ENCODE peak calls at places on chromosomes 2 and 18, in six cellular contexts. V, H, E, N, W and G are unnamed samples.
A peak's percentile ranks its signal among the peaks of the same experiment; 100 is the strongest.

GRCh38 chr2:141767051-141767450 is 363.8 kb downstream of the LRP1B start:
- DNase-seq in E (no peak), H (no peak), V (no peak), N (no peak), W (peak; percentile 78), G (no peak)

GRCh38 chr2:185921048-185921756 is 182.6 kb downstream of the FSIP2 start:
- DNase-seq in E (no peak), N (no peak), V (peak; percentile 56), W (no peak), H (no peak), G (no peak)

GRCh38 chr2:1306029-1306686 is 107.1 kb upstream of the TPO start:
- DNase-seq in N (no peak), H (no peak), V (peak; percentile 24), E (no peak), W (no peak), G (no peak)

GRCh38 chr2:44579136-44579836 is 217.5 kb downstream of the CAMKMT start:
- DNase-seq in E (no peak), W (no peak), H (no peak), V (no peak), N (no peak), G (no peak)

GRCh38 chr2:217835931-217836881 is 166.6 kb downstream of the TNS1 start:
- DNase-seq in V (peak; percentile 80), N (peak; percentile 59), H (no peak), W (no peak), E (no peak), G (no peak)

GRCh38 chr18:55781481-55781957 is 193.5 kb upstream of the TCF4 start:
- DNase-seq in W (peak; percentile 50), N (peak; percentile 30), V (peak; percentile 86), H (no peak), E (no peak), G (no peak)

GRCh38 chr18:28767781-28768211 is 590.9 kb upstream of the CDH2 start:
- DNase-seq in W (no peak), H (no peak), N (no peak), V (no peak), E (no peak), G (no peak)

GRCh38 chr2:134087371-134087921 is 166.4 kb upstream of the MGAT5 start:
- DNase-seq in E (no peak), N (no peak), W (no peak), H (peak; percentile 26), V (no peak), G (no peak)

GRCh38 chr2:62149708-62150107 is 46.2 kb upstream of the B3GNT2 start:
- DNase-seq in E (no peak), N (no peak), V (no peak), H (no peak), W (no peak), G (no peak)

GRCh38 chr2:138707424-138708074 is 72.6 kb downstream of the NXPH2 start:
- DNase-seq in N (no peak), E (no peak), W (no peak), H (no peak), V (no peak), G (no peak)

GRCh38 chr2:40284797-40285196 is 167.1 kb downstream of the SLC8A1 start:
- DNase-seq in H (no peak), W (no peak), N (no peak), V (no peak), E (no peak), G (no peak)

DNA sequence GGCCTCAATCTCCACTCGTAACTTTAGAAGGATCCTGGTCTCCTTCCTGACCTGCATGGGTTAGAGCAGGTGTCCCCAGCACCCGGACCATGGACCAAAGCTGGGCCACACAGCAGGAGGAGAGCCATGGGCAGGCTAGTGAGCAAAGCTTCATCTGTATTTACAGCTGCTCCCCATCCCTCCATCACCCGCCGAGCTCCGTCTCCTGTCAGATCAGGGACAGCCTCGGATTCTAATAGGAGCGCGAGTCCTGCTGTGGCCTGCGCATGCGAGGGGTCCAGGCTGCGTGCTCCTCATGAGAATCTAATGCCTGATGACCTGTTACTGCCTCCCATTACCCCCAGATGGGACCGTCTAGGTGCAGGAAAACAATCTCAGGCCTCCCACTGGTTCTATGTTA is 297.7 kb upstream of the SALL3 start:
- DNase-seq in N (no peak), E (no peak), V (no peak), W (no peak), H (no peak), G (no peak)
- H3K9me3 ChIP-seq in N (no peaks in the 10 kb centered on the region), E (no peaks in the 10 kb centered on the region), V (no peaks in the 10 kb centered on the region), W (peaks cover 3% of the 10 kb centered on the region), H (no peaks in the 10 kb centered on the region), G (no peaks in the 10 kb centered on the region)

DNA sequence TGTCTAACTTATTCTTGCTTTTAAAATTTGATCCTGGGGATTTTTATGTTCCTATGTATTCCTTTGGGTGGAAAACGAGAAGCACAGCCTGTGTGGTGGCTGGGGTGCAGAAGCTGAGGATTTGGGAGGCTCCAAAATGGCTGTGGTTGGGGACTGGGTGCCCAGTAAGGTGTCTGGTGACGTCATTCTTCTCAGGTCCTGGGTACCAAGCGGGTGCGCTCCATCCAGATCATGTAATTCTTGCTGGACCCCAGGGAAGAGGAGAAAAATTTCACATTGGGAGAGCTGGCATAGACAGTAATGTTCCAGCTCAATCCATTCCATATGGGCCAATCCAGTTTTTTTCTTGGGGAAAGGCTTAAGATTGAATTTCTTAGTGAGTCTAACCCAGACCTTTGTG is 61.1 kb upstream of the THOC1 start:
- DNase-seq in W (no peak), V (no peak), E (no peak), H (no peak), N (no peak), G (no peak)
- H3K27ac ChIP-seq in W (no peak overlapping the region), V (no peak overlapping the region), E (no peak overlapping the region), H (no peak overlapping the region), N (no peak overlapping the region), G (no peak overlapping the region)

GRCh38 chr2:229261599-229261998 is 9.5 kb downstream of the PID1 start:
- DNase-seq in N (no peak), V (no peak), E (no peak), H (no peak), W (no peak), G (no peak)
- H3K9me3 ChIP-seq in N (no peaks in the 10 kb centered on the region), V (no peaks in the 10 kb centered on the region), E (no peaks in the 10 kb centered on the region), H (no peaks in the 10 kb centered on the region), W (no peaks in the 10 kb centered on the region), G (no peaks in the 10 kb centered on the region)

DNA sequence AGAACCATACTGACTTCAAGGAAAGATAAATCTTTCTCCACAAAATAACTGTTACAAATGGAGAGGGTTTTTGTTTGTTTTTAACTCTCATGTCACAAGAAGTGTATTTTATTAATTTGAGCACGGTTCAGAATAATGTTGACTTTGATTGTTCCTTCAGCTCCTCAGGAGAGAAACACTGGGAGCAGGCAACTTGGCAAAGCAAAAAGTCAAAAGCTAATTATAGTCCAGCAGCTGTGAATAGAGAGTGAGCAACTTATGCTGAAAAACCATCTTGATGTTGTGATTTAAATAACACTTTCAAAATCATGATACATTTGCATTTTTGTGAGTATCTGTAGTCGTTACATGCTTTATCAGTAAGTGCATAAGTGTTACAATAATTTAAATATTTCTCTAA is 37.5 kb upstream of the TTN start:
- DNase-seq in H (no peak), V (no peak), W (no peak), E (no peak), N (no peak), G (no peak)
- H3K27ac ChIP-seq in H (no peak overlapping the region), V (no peak overlapping the region), W (no peak overlapping the region), E (no peak overlapping the region), N (peak overlapping the region; percentile 76), G (no peak overlapping the region)

DNA sequence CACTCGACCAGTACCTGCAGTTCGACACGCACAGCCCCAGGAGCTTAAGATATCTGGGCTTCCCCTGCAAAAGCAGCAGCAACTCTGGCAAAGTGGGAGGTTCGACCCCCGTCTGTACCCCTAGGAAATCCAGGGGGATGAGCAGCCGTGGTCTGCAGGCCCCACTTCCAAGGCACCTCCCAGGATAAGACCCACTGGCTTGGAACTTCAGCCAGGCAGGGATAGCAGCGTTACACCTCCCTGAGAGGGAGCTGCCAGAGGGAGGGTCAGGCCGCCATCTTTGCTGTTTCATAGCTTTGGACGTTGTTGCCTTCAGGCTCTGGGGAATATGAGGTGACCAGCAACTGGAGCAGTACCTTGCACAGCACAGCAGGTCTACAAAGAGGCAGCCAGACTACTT is 351.1 kb downstream of the SOX11 start:
- DNase-seq in V (no peak), H (no peak), W (no peak), E (no peak), N (no peak), G (no peak)
- H3K9me3 ChIP-seq in V (no peaks in the 10 kb centered on the region), H (no peaks in the 10 kb centered on the region), W (no peaks in the 10 kb centered on the region), E (no peaks in the 10 kb centered on the region), N (no peaks in the 10 kb centered on the region), G (no peaks in the 10 kb centered on the region)

DNA sequence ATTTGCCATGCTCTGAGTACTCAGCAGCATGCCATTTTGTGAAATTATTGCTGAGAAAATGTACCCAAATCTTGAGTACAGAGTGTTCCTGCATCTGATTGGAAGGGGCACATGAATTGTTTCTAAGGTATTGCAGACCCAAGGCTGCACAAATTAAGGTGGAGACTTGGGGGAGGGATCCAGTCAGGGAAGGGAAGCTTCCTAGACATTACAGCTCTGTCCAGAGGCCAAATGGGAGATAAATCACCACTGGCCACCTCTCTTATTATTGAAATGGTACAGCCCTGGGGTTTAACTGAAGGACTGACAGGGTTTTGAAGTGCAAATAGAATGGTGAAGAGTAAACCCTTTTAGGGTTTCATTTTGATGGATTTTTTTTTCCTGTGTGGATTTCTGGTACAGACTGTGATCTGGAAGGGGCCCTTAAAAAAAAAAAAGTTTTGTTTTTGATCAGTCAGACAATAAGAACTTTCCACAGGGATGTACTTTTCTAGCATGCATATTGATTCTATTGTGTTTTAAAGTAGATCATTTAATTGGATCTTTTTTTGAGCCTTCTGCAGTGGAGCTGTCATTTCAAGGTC is 119.4 kb downstream of the GREB1L start:
- DNase-seq in H (no peak), W (no peak), E (no peak), V (peak; percentile 42), N (no peak), G (no peak)
- H3K27ac ChIP-seq in H (no peak overlapping the region), W (no peak overlapping the region), E (no peak overlapping the region), V (peak overlapping the region; percentile 77), N (no peak overlapping the region), G (no peak overlapping the region)

DNA sequence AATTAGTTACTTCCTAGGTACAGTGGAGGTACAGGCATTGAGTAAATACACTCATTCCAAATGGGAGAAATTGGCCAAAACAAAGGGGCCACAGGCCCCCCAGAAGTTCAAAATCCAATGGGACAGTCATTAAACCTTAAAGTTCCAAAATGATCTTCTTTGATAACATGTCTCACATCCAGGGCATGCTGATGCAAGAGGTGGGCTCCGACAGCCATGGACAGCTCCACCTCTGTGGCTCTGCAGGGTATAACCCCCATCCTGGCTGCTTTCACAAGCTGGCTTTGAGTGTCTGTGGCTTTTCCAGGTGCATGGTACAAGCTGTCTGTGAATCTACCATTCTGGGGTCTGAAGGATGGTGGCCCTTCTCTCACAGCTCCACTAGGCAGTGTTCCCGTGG is 488.7 kb downstream of the DCDC2C start:
- DNase-seq in W (no peak), N (no peak), E (no peak), V (no peak), H (no peak), G (no peak)
- H3K9me3 ChIP-seq in W (peaks cover 9% of the 10 kb centered on the region), N (no peaks in the 10 kb centered on the region), E (no peaks in the 10 kb centered on the region), V (peaks cover 17% of the 10 kb centered on the region), H (no peaks in the 10 kb centered on the region), G (no peaks in the 10 kb centered on the region)

GRCh38 chr18:79465392-79465991 is 69.8 kb downstream of the NFATC1 start:
- DNase-seq in N (no peak), H (no peak), E (no peak), W (peak; percentile 50), V (peak; percentile 81), G (no peak)
- H3K27ac ChIP-seq in N (peak overlapping the region; percentile 58), H (no peak overlapping the region), E (no peak overlapping the region), W (peak overlapping the region; percentile 64), V (peak overlapping the region; percentile 60), G (no peak overlapping the region)